ENCODE peak calls at places on chromosomes 2 and 18, in six cellular contexts. One of them, this sample, is unnamed.

GRCh38 chr2:60528366-60528765 is 25.1 kb downstream of the BCL11A start:
- DNase-seq in fibroblast of pulmonary artery: no peak
- DNase-seq in MM.1S: no peak
- DNase-seq in PC-3: no peak
- DNase-seq in choroid plexus epithelial cell: no peak
- DNase-seq in H9: no peak
- DNase-seq in this sample: no peak

GRCh38 chr2:196515608-196516007 is 123.9 kb upstream of the CCDC150 start:
- DNase-seq in fibroblast of pulmonary artery: no peak
- DNase-seq in MM.1S: no peak
- DNase-seq in PC-3: no peak
- DNase-seq in choroid plexus epithelial cell: no peak
- DNase-seq in H9: no peak
- DNase-seq in this sample: no peak

GRCh38 chr2:230441188-230441897 is 25.3 kb downstream of the SP100 start:
- DNase-seq in fibroblast of pulmonary artery: peak
- DNase-seq in MM.1S: no peak
- DNase-seq in PC-3: no peak
- DNase-seq in choroid plexus epithelial cell: peak
- DNase-seq in H9: no peak
- DNase-seq in this sample: no peak

GRCh38 chr2:119011162-119011909 is 69.3 kb downstream of the MARCO start:
- DNase-seq in fibroblast of pulmonary artery: peak
- DNase-seq in MM.1S: peak
- DNase-seq in PC-3: peak
- DNase-seq in choroid plexus epithelial cell: peak
- DNase-seq in H9: peak
- DNase-seq in this sample: no peak

GRCh38 chr2:85400023-85400422 is 10.1 kb downstream of the CAPG start:
- DNase-seq in fibroblast of pulmonary artery: no peak
- DNase-seq in MM.1S: no peak
- DNase-seq in PC-3: no peak
- DNase-seq in choroid plexus epithelial cell: no peak
- DNase-seq in H9: no peak
- DNase-seq in this sample: no peak

GRCh38 chr2:237207641-237208040 is 122.0 kb downstream of the COPS8 start:
- DNase-seq in fibroblast of pulmonary artery: peak
- DNase-seq in MM.1S: no peak
- DNase-seq in PC-3: peak
- DNase-seq in choroid plexus epithelial cell: peak
- DNase-seq in H9: no peak
- DNase-seq in this sample: peak

GRCh38 chr2:156476516-156477206 is 40.5 kb downstream of the GPD2 start:
- DNase-seq in fibroblast of pulmonary artery: peak
- DNase-seq in MM.1S: peak
- DNase-seq in PC-3: peak
- DNase-seq in choroid plexus epithelial cell: peak
- DNase-seq in H9: no peak
- DNase-seq in this sample: peak

GRCh38 chr2:168705534-168706470 is 96.6 kb upstream of the NOSTRIN start:
- DNase-seq in fibroblast of pulmonary artery: peak
- DNase-seq in MM.1S: peak
- DNase-seq in PC-3: peak
- DNase-seq in choroid plexus epithelial cell: peak
- DNase-seq in H9: no peak
- DNase-seq in this sample: peak

GRCh38 chr2:191252699-191253098 is 7.5 kb downstream of the MYO1B start:
- DNase-seq in fibroblast of pulmonary artery: no peak
- DNase-seq in MM.1S: no peak
- DNase-seq in PC-3: no peak
- DNase-seq in choroid plexus epithelial cell: no peak
- DNase-seq in H9: no peak
- DNase-seq in this sample: no peak

GRCh38 chr2:159249955-159250723 is 36.4 kb downstream of the WDSUB1 start:
- DNase-seq in fibroblast of pulmonary artery: peak
- DNase-seq in MM.1S: no peak
- DNase-seq in PC-3: peak
- DNase-seq in choroid plexus epithelial cell: peak
- DNase-seq in H9: no peak
- DNase-seq in this sample: peak

GRCh38 chr2:154452906-154453493 is 245.5 kb upstream of the KCNJ3 start:
- DNase-seq in fibroblast of pulmonary artery: peak
- DNase-seq in MM.1S: peak
- DNase-seq in PC-3: peak
- DNase-seq in choroid plexus epithelial cell: peak
- DNase-seq in H9: no peak
- DNase-seq in this sample: peak

GRCh38 chr2:155815851-155816250 is 516.7 kb downstream of the NR4A2 start:
- DNase-seq in fibroblast of pulmonary artery: peak
- DNase-seq in MM.1S: peak
- DNase-seq in PC-3: peak
- DNase-seq in choroid plexus epithelial cell: peak
- DNase-seq in H9: peak
- DNase-seq in this sample: peak

GRCh38 chr2:132009874-132010521 is 151.8 kb downstream of the ANKRD30BL start:
- DNase-seq in fibroblast of pulmonary artery: no peak
- DNase-seq in MM.1S: peak
- DNase-seq in PC-3: no peak
- DNase-seq in choroid plexus epithelial cell: no peak
- DNase-seq in H9: peak
- DNase-seq in this sample: no peak

GRCh38 chr2:46690825-46691224 is 211.5 kb downstream of the TMEM247 start:
- DNase-seq in fibroblast of pulmonary artery: peak
- DNase-seq in MM.1S: no peak
- DNase-seq in PC-3: peak
- DNase-seq in choroid plexus epithelial cell: peak
- DNase-seq in H9: no peak
- DNase-seq in this sample: peak

GRCh38 chr2:233839447-233839820 is 14.9 kb downstream of the HJURP start:
- DNase-seq in fibroblast of pulmonary artery: no peak
- DNase-seq in MM.1S: no peak
- DNase-seq in PC-3: no peak
- DNase-seq in choroid plexus epithelial cell: no peak
- DNase-seq in H9: no peak
- DNase-seq in this sample: no peak

GRCh38 chr18:74534981-74535649 is 815 bp downstream of the CNDP1 start:
- DNase-seq in fibroblast of pulmonary artery: no peak
- DNase-seq in MM.1S: peak
- DNase-seq in PC-3: no peak
- DNase-seq in choroid plexus epithelial cell: no peak
- DNase-seq in H9: peak
- DNase-seq in this sample: no peak

GRCh38 chr18:43719264-43719795 is 442.0 kb upstream of the SYT4 start:
- DNase-seq in fibroblast of pulmonary artery: no peak
- DNase-seq in MM.1S: no peak
- DNase-seq in PC-3: peak
- DNase-seq in choroid plexus epithelial cell: peak
- DNase-seq in H9: no peak
- DNase-seq in this sample: no peak

GRCh38 chr2:207239222-207239674 is 73.5 kb upstream of the KLF7 start:
- DNase-seq in fibroblast of pulmonary artery: peak
- DNase-seq in MM.1S: no peak
- DNase-seq in PC-3: peak
- DNase-seq in choroid plexus epithelial cell: peak
- DNase-seq in H9: no peak
- DNase-seq in this sample: peak

GRCh38 chr2:14700753-14701152 is 68.2 kb downstream of the LRATD1 start:
- DNase-seq in fibroblast of pulmonary artery: no peak
- DNase-seq in MM.1S: no peak
- DNase-seq in PC-3: peak
- DNase-seq in choroid plexus epithelial cell: peak
- DNase-seq in H9: no peak
- DNase-seq in this sample: peak

GRCh38 chr18:24757134-24757533 is 296.7 kb downstream of the HRH4 start:
- DNase-seq in fibroblast of pulmonary artery: no peak
- DNase-seq in MM.1S: no peak
- DNase-seq in PC-3: no peak
- DNase-seq in choroid plexus epithelial cell: no peak
- DNase-seq in H9: no peak
- DNase-seq in this sample: no peak

GRCh38 chr2:115738138-115738537 is 1295.7 kb downstream of the DPP10 start:
- DNase-seq in fibroblast of pulmonary artery: no peak
- DNase-seq in MM.1S: no peak
- DNase-seq in PC-3: no peak
- DNase-seq in choroid plexus epithelial cell: no peak
- DNase-seq in H9: no peak
- DNase-seq in this sample: no peak

GRCh38 chr2:63054812-63055509 is 4.3 kb downstream of the OTX1 start:
- DNase-seq in fibroblast of pulmonary artery: no peak
- DNase-seq in MM.1S: no peak
- DNase-seq in PC-3: no peak
- DNase-seq in choroid plexus epithelial cell: no peak
- DNase-seq in H9: peak
- DNase-seq in this sample: no peak

GRCh38 chr2:232042911-232043564 is 81.5 kb downstream of the DIS3L2 start:
- DNase-seq in fibroblast of pulmonary artery: no peak
- DNase-seq in MM.1S: no peak
- DNase-seq in PC-3: no peak
- DNase-seq in choroid plexus epithelial cell: peak
- DNase-seq in H9: no peak
- DNase-seq in this sample: no peak

GRCh38 chr2:185880396-185880795 is 141.8 kb downstream of the FSIP2 start:
- DNase-seq in fibroblast of pulmonary artery: no peak
- DNase-seq in MM.1S: no peak
- DNase-seq in PC-3: no peak
- DNase-seq in choroid plexus epithelial cell: no peak
- DNase-seq in H9: no peak
- DNase-seq in this sample: no peak

GRCh38 chr2:76169289-76169688 is 458.6 kb upstream of the GCFC2 start:
- DNase-seq in fibroblast of pulmonary artery: no peak
- DNase-seq in MM.1S: no peak
- DNase-seq in PC-3: no peak
- DNase-seq in choroid plexus epithelial cell: no peak
- DNase-seq in H9: no peak
- DNase-seq in this sample: no peak

GRCh38 chr2:128439231-128440086 is 120.8 kb upstream of the HS6ST1 start:
- DNase-seq in fibroblast of pulmonary artery: no peak
- DNase-seq in MM.1S: no peak
- DNase-seq in PC-3: no peak
- DNase-seq in choroid plexus epithelial cell: no peak
- DNase-seq in H9: peak
- DNase-seq in this sample: no peak

GRCh38 chr2:80054339-80054675 is 250.2 kb downstream of the LRRTM1 start:
- DNase-seq in fibroblast of pulmonary artery: no peak
- DNase-seq in MM.1S: no peak
- DNase-seq in PC-3: no peak
- DNase-seq in choroid plexus epithelial cell: no peak
- DNase-seq in H9: no peak
- DNase-seq in this sample: peak

GRCh38 chr18:78192044-78192443 is 787.6 kb upstream of the SALL3 start:
- DNase-seq in fibroblast of pulmonary artery: no peak
- DNase-seq in MM.1S: peak
- DNase-seq in PC-3: no peak
- DNase-seq in choroid plexus epithelial cell: no peak
- DNase-seq in H9: peak
- DNase-seq in this sample: no peak
- TF ChIP-seq CTCF in fibroblast of pulmonary artery: no peak
- TF ChIP-seq CTCF in MM.1S: no peak
- TF ChIP-seq CTCF in PC-3: no peak
- TF ChIP-seq CTCF in choroid plexus epithelial cell: no peak
- TF ChIP-seq CTCF in H9: peak
- TF ChIP-seq CTCF in this sample: no peak

GRCh38 chr2:212177724-212178123 is 360.9 kb downstream of the ERBB4 start:
- DNase-seq in fibroblast of pulmonary artery: peak
- DNase-seq in MM.1S: no peak
- DNase-seq in PC-3: peak
- DNase-seq in choroid plexus epithelial cell: peak
- DNase-seq in H9: no peak
- DNase-seq in this sample: no peak
- TF ChIP-seq CTCF in fibroblast of pulmonary artery: peak
- TF ChIP-seq CTCF in MM.1S: peak
- TF ChIP-seq CTCF in PC-3: peak
- TF ChIP-seq CTCF in choroid plexus epithelial cell: peak
- TF ChIP-seq CTCF in H9: peak
- TF ChIP-seq CTCF in this sample: no peak

GRCh38 chr2:42073739-42074138 is 25.9 kb downstream of the PKDCC start:
- DNase-seq in fibroblast of pulmonary artery: peak
- DNase-seq in MM.1S: no peak
- DNase-seq in PC-3: no peak
- DNase-seq in choroid plexus epithelial cell: no peak
- DNase-seq in H9: no peak
- DNase-seq in this sample: no peak

GRCh38 chr2:42077343-42077742 is 29.5 kb downstream of the PKDCC start:
- DNase-seq in fibroblast of pulmonary artery: no peak
- DNase-seq in MM.1S: no peak
- DNase-seq in PC-3: no peak
- DNase-seq in choroid plexus epithelial cell: no peak
- DNase-seq in H9: no peak
- DNase-seq in this sample: no peak

GRCh38 chr2:42072349-42073118 is 24.7 kb downstream of the PKDCC start:
- DNase-seq in fibroblast of pulmonary artery: no peak
- DNase-seq in MM.1S: no peak
- DNase-seq in PC-3: no peak
- DNase-seq in choroid plexus epithelial cell: peak
- DNase-seq in H9: peak
- DNase-seq in this sample: peak

GRCh38 chr2:42076357-42076921 is 28.6 kb downstream of the PKDCC start:
- DNase-seq in fibroblast of pulmonary artery: no peak
- DNase-seq in MM.1S: no peak
- DNase-seq in PC-3: peak
- DNase-seq in choroid plexus epithelial cell: no peak
- DNase-seq in H9: no peak
- DNase-seq in this sample: no peak

DNA sequence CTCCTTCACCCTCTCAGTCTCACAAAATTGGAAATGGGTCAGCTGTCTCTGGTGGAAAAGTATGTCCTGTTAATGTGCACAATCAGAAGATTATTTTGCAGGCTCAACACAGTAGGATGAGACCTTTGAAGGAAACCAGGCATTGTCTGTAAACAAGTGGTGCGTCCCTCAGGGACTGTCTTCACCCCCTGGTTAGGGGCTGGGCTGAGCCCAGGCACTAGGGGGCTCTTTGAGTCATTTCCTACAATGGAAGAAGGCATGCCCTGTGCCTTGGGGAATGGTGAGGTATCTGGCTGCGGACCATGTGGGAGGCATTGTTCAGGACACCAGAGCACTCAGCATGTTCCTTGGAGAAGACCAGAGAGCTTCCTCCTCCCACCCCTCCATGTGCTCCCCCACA is 26.8 kb downstream of the PKDCC start:
- DNase-seq in fibroblast of pulmonary artery: no peak
- DNase-seq in MM.1S: no peak
- DNase-seq in PC-3: peak
- DNase-seq in choroid plexus epithelial cell: no peak
- DNase-seq in H9: peak
- DNase-seq in this sample: no peak
- TF ChIP-seq CTCF in fibroblast of pulmonary artery: peak
- TF ChIP-seq CTCF in MM.1S: no peak
- TF ChIP-seq CTCF in PC-3: no peak
- TF ChIP-seq CTCF in choroid plexus epithelial cell: peak
- TF ChIP-seq CTCF in H9: peak
- TF ChIP-seq CTCF in this sample: no peak

DNA sequence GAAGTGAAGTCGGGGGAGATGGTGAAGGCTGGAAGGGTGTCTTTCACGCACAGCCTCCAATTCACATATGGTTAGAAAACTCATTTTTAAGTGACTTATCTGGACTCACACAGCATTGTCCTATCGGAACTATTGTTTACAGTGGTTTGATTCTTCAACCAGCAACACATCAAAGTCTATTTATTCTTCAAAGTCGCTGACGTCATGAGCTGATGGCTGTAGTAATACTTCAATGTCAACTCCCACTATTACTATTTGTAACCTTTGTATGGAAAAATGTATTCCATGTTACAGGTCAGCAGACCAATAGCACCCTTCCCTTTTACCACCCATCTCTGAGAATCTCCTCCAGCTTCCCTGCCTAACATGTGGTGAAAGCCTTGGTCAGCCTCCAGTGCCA is 47.8 kb upstream of the TMEM163 start:
- DNase-seq in fibroblast of pulmonary artery: no peak
- DNase-seq in MM.1S: no peak
- DNase-seq in PC-3: no peak
- DNase-seq in choroid plexus epithelial cell: no peak
- DNase-seq in H9: no peak
- DNase-seq in this sample: no peak
- TF ChIP-seq CTCF in fibroblast of pulmonary artery: no peak
- TF ChIP-seq CTCF in MM.1S: no peak
- TF ChIP-seq CTCF in PC-3: no peak
- TF ChIP-seq CTCF in choroid plexus epithelial cell: no peak
- TF ChIP-seq CTCF in H9: no peak
- TF ChIP-seq CTCF in this sample: no peak